ENCODE peak calls at places on chromosomes 5 and 9, in five cellular contexts. E, N, L, Z and I are unnamed samples.

GRCh38 chr5:131810510-131811249 is 13.9 kb upstream of the FNIP1 start:
- DNase-seq in E (no peak), N (no peak), L (peak), Z (no peak), I (no peak)

GRCh38 chr5:72817076-72817476 is 615 bp downstream of the TNPO1 start:
- DNase-seq in E (peak), N (peak), L (peak), Z (no peak), I (peak)

GRCh38 chr5:68277427-68277826 is 61.9 kb downstream of the PIK3R1 start:
- DNase-seq in E (peak), N (no peak), L (peak), Z (no peak), I (no peak)

GRCh38 chr9:134396258-134396742 is 70.0 kb downstream of the RXRA start:
- DNase-seq in E (no peak), N (no peak), L (no peak), Z (peak), I (no peak)

GRCh38 chr9:1173986-1174385 is 123.8 kb downstream of the DMRT2 start:
- DNase-seq in E (no peak), N (no peak), L (no peak), Z (no peak), I (no peak)

GRCh38 chr9:126461608-126462007 is 135.0 kb downstream of the MVB12B start:
- DNase-seq in E (no peak), N (no peak), L (no peak), Z (no peak), I (no peak)

GRCh38 chr5:172074896-172075295 is 68.5 kb upstream of the FBXW11 start:
- DNase-seq in E (no peak), N (no peak), L (no peak), Z (no peak), I (no peak)

GRCh38 chr5:133219296-133219695 is 167.5 kb downstream of the HSPA4 start:
- DNase-seq in E (no peak), N (no peak), L (no peak), Z (no peak), I (no peak)

GRCh38 chr5:66223637-66224036 is 79.5 kb downstream of the SREK1 start:
- DNase-seq in E (no peak), N (no peak), L (peak), Z (no peak), I (no peak)

GRCh38 chr9:78298046-78298511 is 1.2 kb downstream of the PSAT1 start:
- DNase-seq in E (no peak), N (no peak), L (peak), Z (no peak), I (peak)

GRCh38 chr9:129382281-129383004 is 204.4 kb upstream of the IER5L start:
- DNase-seq in E (no peak), N (no peak), L (no peak), Z (no peak), I (peak)

GRCh38 chr5:133675376-133676154 is 63.2 kb upstream of the FSTL4 start:
- DNase-seq in E (no peak), N (no peak), L (no peak), Z (no peak), I (no peak)

GRCh38 chr5:176888865-176889165 is 10.3 kb downstream of the HK3 start:
- DNase-seq in E (no peak), N (no peak), L (no peak), Z (no peak), I (no peak)

GRCh38 chr9:116471093-116471906 is 215.8 kb upstream of the TRIM32 start:
- DNase-seq in E (peak), N (no peak), L (peak), Z (no peak), I (no peak)

GRCh38 chr5:172875372-172876279 is 41.6 kb downstream of the ERGIC1 start:
- DNase-seq in E (no peak), N (no peak), L (no peak), Z (no peak), I (no peak)

GRCh38 chr5:122099060-122099790 is 21.2 kb upstream of the LOX start:
- DNase-seq in E (peak), N (no peak), L (peak), Z (no peak), I (no peak)

GRCh38 chr5:115888027-115888426 is 46.3 kb downstream of the AP3S1 start:
- DNase-seq in E (no peak), N (no peak), L (peak), Z (no peak), I (no peak)

GRCh38 chr5:121246971-121247370 is 604.7 kb upstream of the FTMT start:
- DNase-seq in E (no peak), N (no peak), L (no peak), Z (no peak), I (peak)

GRCh38 chr9:134128727-134129679 is 6.9 kb upstream of the WDR5 start:
- DNase-seq in E (no peak), N (no peak), L (no peak), Z (no peak), I (no peak)

GRCh38 chr5:165631235-165631634 is 2125.8 kb downstream of the MAT2B start:
- DNase-seq in E (no peak), N (no peak), L (no peak), Z (no peak), I (no peak)

GRCh38 chr5:3796736-3797135 is 201.1 kb downstream of the IRX1 start:
- DNase-seq in E (no peak), N (no peak), L (no peak), Z (no peak), I (no peak)

GRCh38 chr5:39892708-39893107 is 467.9 kb upstream of the DAB2 start:
- DNase-seq in E (peak), N (no peak), L (peak), Z (no peak), I (no peak)

GRCh38 chr9:109249615-109250014 is 71.2 kb downstream of the EPB41L4B start:
- DNase-seq in E (no peak), N (no peak), L (no peak), Z (no peak), I (no peak)

GRCh38 chr5:9661316-9662015 is 31.3 kb upstream of the TAS2R1 start:
- DNase-seq in E (no peak), N (no peak), L (no peak), Z (no peak), I (no peak)

GRCh38 chr5:91177639-91178038 is 205.5 kb downstream of the ARRDC3 start:
- DNase-seq in E (no peak), N (no peak), L (peak), Z (no peak), I (no peak)

GRCh38 chr9:73269430-73270101 is 117.9 kb downstream of the ANXA1 start:
- DNase-seq in E (no peak), N (no peak), L (peak), Z (no peak), I (no peak)

GRCh38 chr9:129665008-129665771 is at the start of gene PRRX2:
- DNase-seq in E (no peak), N (no peak), L (no peak), Z (no peak), I (no peak)

GRCh38 chr5:150567031-150567680 is 59.2 kb downstream of the NDST1 start:
- DNase-seq in E (peak), N (no peak), L (peak), Z (no peak), I (no peak)

GRCh38 chr5:169767938-169768337 is 130.9 kb downstream of the DOCK2 start:
- DNase-seq in E (no peak), N (no peak), L (no peak), Z (no peak), I (peak)

GRCh38 chr9:33211695-33212393 is 28.1 kb upstream of the SPINK4 start:
- DNase-seq in E (peak), N (no peak), L (no peak), Z (no peak), I (no peak)

GRCh38 chr9:110526426-110526825 is 53.1 kb downstream of the SVEP1 start:
- DNase-seq in E (no peak), N (no peak), L (peak), Z (no peak), I (no peak)

DNA sequence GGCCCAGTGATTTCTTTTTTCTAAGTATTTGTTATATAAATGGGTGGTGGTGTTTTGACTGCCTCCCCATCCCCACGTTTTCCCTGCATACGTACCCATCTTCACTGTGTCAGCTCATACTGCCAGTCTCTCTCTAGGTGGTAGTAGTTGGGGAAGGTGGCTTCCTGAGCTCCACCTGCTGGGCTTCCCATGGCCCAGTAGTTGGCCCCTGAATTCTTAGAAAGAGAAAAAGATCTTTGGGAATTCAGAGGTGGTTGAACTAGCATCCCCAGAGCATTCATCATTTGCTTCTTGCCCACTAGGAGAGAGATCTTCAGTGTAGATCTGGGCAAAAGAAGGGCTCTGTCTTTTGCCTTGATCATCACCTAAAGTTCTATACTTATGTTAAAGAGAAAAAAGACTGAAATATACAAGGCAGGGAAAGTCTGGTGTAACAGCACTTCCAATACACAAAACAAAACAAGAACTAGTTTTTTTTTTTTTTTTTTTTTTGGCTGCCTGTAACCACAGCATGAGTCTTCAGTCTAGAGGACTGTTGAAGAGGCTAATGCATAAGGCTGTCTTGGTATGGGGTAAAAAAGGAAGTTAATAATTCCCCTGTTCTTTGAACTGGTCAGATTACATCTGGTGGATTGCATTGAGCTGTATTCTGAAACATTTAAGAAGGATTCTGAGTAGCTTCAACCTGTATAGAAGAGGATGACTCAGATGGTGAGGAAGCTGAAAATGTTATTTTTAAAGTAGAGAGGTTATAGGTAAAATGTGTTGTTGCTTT is 128.7 kb downstream of the ATG10 start:
- DNase-seq in E (no peak), N (no peak), L (peak), Z (peak), I (no peak)
- TF ChIP-seq CTCF in E (peak), N (no peak), L (no peak), Z (no peak), I (no peak)

GRCh38 chr9:124024107-124024506 is 12.5 kb downstream of the LHX2 start:
- DNase-seq in E (no peak), N (no peak), L (no peak), Z (no peak), I (no peak)

GRCh38 chr9:124021385-124021769 is 9.8 kb downstream of the LHX2 start:
- DNase-seq in E (no peak), N (no peak), L (no peak), Z (no peak), I (no peak)

GRCh38 chr9:124020520-124021384 is 9.2 kb downstream of the LHX2 start:
- DNase-seq in E (no peak), N (no peak), L (no peak), Z (no peak), I (peak)

GRCh38 chr9:124019771-124020519 is 8.4 kb downstream of the LHX2 start:
- DNase-seq in E (no peak), N (no peak), L (no peak), Z (no peak), I (no peak)

GRCh38 chr9:124022201-124023121 is 10.9 kb downstream of the LHX2 start:
- DNase-seq in E (no peak), N (no peak), L (no peak), Z (no peak), I (no peak)
- TF ChIP-seq CTCF in E (no peak), N (no peak), L (no peak), Z (no peak), I (no peak)

DNA sequence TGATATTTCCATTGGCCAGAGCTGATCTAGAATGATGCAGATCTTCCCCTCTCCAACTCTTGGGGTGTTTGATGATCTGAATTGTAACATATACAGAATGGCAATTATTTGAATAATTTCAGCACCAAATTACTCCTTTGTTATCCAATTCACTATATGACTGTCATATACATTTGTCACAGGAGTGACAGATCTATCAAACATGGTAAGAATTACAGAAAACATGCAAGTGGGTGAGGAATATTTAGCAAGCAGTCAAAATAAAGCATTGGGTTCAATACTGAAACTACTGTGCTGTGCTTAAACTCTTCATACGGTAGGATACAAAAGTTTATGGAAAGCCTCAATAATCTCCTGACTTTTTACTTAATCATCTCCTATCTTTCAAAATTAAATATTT is 8.8 kb downstream of the MPDZ start:
- DNase-seq in E (no peak), N (no peak), L (no peak), Z (no peak), I (no peak)
- TF ChIP-seq CTCF in E (no peak), N (no peak), L (no peak), Z (no peak), I (no peak)

GRCh38 chr9:113452206-113452605 is 11.3 kb upstream of the RGS3 start:
- DNase-seq in E (no peak), N (no peak), L (no peak), Z (no peak), I (no peak)

GRCh38 chr9:113444736-113445135 is 18.8 kb upstream of the RGS3 start:
- DNase-seq in E (no peak), N (no peak), L (no peak), Z (no peak), I (no peak)

GRCh38 chr9:113446323-113446740 is 17.2 kb upstream of the RGS3 start:
- DNase-seq in E (no peak), N (no peak), L (peak), Z (no peak), I (no peak)
- TF ChIP-seq CTCF in E (peak), N (peak), L (peak), Z (peak), I (peak)

DNA sequence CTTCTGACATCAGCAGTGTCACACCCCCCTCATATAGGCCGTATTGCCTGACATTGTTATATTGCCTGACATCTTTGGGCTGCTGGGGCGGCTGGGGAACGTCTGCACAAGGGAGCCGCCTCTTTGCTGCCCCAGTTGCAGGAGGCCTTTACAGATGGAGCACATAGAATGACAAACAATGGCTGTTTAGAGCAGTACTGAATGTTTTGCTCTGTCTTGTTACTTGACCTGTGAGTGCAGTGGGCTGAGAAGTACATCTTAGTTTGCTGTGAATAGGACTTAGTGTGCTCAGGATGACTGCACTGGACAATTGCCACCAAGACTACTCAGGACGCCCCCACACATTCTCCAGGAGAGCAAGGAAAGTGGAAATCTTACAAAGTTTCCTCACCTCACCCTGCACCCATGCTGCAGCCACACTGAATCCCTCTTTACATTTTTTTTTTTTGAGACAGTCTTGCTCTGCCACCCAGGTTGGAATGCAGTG is 65.4 kb upstream of the SPOCK1 start:
- DNase-seq in E (no peak), N (no peak), L (peak), Z (no peak), I (no peak)
- TF ChIP-seq CTCF in E (no peak), N (no peak), L (no peak), Z (no peak), I (no peak)

DNA sequence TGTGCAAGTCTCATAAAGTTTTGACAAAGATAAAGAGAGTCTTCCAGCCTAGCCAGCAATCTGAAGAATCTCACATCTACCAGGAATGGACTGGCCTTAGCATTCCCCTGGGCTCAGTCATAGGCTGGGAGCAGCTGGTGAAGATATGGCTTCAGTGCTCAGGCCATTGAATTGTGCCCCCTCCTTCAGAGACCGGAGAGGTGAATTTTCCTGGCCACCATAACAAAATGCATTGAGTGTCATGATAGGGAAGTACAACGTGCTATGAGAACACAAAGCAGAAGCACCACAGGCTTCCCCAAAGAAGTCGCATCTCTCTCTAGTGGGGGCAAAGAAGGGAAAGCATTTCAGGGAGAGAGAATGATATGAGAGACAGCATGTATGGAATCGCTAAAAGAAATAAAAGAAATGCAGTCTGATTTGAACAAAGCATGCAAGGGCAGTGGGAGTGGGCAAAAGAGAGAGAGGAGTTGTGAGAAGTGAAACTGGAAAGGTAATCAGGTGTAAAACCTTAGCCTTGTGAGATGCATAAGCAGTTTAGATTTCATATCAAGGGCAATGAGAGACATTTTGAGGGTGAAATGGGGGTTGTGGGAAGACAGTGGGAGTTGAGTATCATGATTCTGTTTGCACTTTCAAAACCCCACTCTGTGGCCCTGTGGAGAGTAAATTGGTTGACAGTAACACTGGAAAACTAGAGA is 57.1 kb upstream of the NMUR2 start:
- DNase-seq in E (no peak), N (no peak), L (peak), Z (peak), I (no peak)
- TF ChIP-seq CTCF in E (no peak), N (no peak), L (peak), Z (no peak), I (no peak)

GRCh38 chr5:140205952-140206351 is 31.0 kb downstream of the CYSTM1 start:
- DNase-seq in E (no peak), N (no peak), L (no peak), Z (no peak), I (no peak)
- TF ChIP-seq CTCF in E (peak), N (no peak), L (no peak), Z (peak), I (no peak)